ENCODE peak calls at places on chromosomes 11 and 22, in eight cellular contexts. U is endodermal cell, R is NT2/D1, K is body of pancreas, X is HL-60, T is neuronal stem cell, W is BJ, D is tibial artery. M is an unnamed sample.

GRCh38 chr11:63800921-63801320 is 12.3 kb upstream of the SPINDOC start:
- DNase-seq in U (no peak), R (no peak), K (no peak), X (no peak), T (no peak), W (no peak), D (no peak), M (no peak)

GRCh38 chr11:128195057-128195751 is 392.2 kb downstream of the ETS1 start:
- DNase-seq in U (no peak), R (no peak), K (no peak), X (peak), T (no peak), W (no peak), D (peak), M (peak)

GRCh38 chr11:110918351-110918750 is 206.1 kb upstream of the ARHGAP20 start:
- DNase-seq in U (no peak), R (no peak), K (no peak), X (no peak), T (no peak), W (no peak), D (no peak), M (no peak)

GRCh38 chr22:46058591-46059519 is 81.9 kb upstream of the WNT7B start:
- DNase-seq in U (peak), R (no peak), K (peak), X (no peak), T (no peak), W (no peak), D (peak), M (no peak)

GRCh38 chr22:38270091-38270972 is 2.5 kb downstream of the TMEM184B start:
- DNase-seq in U (no peak), R (no peak), K (no peak), X (no peak), T (no peak), W (no peak), D (no peak), M (no peak)

GRCh38 chr11:66327171-66328035 is 8.8 kb downstream of the RIN1 start:
- DNase-seq in U (no peak), R (no peak), K (no peak), X (no peak), T (no peak), W (no peak), D (no peak), M (no peak)

GRCh38 chr22:40645579-40646197 is 9.2 kb upstream of the MRTFA start:
- DNase-seq in U (no peak), R (no peak), K (no peak), X (no peak), T (no peak), W (no peak), D (peak), M (no peak)

GRCh38 chr11:111573821-111574249 is 28.4 kb upstream of the SIK2 start:
- DNase-seq in U (no peak), R (no peak), K (no peak), X (no peak), T (no peak), W (no peak), D (no peak), M (no peak)

GRCh38 chr22:19520007-19520406 is 4.2 kb downstream of the CLDN5 start:
- DNase-seq in U (peak), R (no peak), K (no peak), X (no peak), T (no peak), W (no peak), D (no peak), M (no peak)

GRCh38 chr11:14713518-14714244 is 70.1 kb downstream of the PDE3B start:
- DNase-seq in U (no peak), R (no peak), K (no peak), X (no peak), T (no peak), W (no peak), D (no peak), M (peak)

GRCh38 chr22:20571531-20572007 is 64.2 kb downstream of the MED15 start:
- DNase-seq in U (peak), R (no peak), K (no peak), X (no peak), T (peak), W (no peak), D (no peak), M (peak)

GRCh38 chr11:45208135-45208534 is 61.7 kb downstream of the PRDM11 start:
- DNase-seq in U (no peak), R (no peak), K (no peak), X (no peak), T (no peak), W (no peak), D (no peak), M (no peak)

GRCh38 chr11:110082899-110083298 is 10.3 kb upstream of the ZC3H12C start:
- DNase-seq in U (no peak), R (no peak), K (no peak), X (no peak), T (no peak), W (no peak), D (no peak), M (no peak)

GRCh38 chr22:21696115-21696514 is 30.3 kb downstream of the PPIL2 start:
- DNase-seq in U (no peak), R (no peak), K (no peak), X (no peak), T (no peak), W (no peak), D (no peak), M (no peak)

GRCh38 chr11:36037031-36037430 is 93.2 kb downstream of the LDLRAD3 start:
- DNase-seq in U (no peak), R (no peak), K (peak), X (no peak), T (no peak), W (no peak), D (no peak), M (no peak)

GRCh38 chr11:74371269-74372039 is 26.8 kb downstream of the PGM2L1 start:
- DNase-seq in U (no peak), R (no peak), K (no peak), X (no peak), T (no peak), W (peak), D (no peak), M (no peak)

GRCh38 chr11:98729118-98729517 is 291.6 kb upstream of the CNTN5 start:
- DNase-seq in U (no peak), R (no peak), K (no peak), X (no peak), T (no peak), W (no peak), D (no peak), M (no peak)

GRCh38 chr11:121246769-121247035 is 45.9 kb upstream of the SC5D start:
- DNase-seq in U (peak), R (no peak), K (no peak), X (no peak), T (no peak), W (no peak), D (no peak), M (no peak)

GRCh38 chr11:114036156-114036811 is 23.2 kb upstream of the ZBTB16 start:
- DNase-seq in U (peak), R (peak), K (peak), X (peak), T (peak), W (no peak), D (peak), M (no peak)

GRCh38 chr11:106421673-106422292 is 344.3 kb downstream of the AASDHPPT start:
- DNase-seq in U (no peak), R (no peak), K (no peak), X (no peak), T (no peak), W (no peak), D (no peak), M (no peak)

GRCh38 chr11:72584933-72585597 is 89.2 kb downstream of the PDE2A start:
- DNase-seq in U (no peak), R (no peak), K (no peak), X (no peak), T (no peak), W (no peak), D (no peak), M (no peak)

GRCh38 chr11:10515418-10515817 is 25.6 kb downstream of the RNF141 start:
- DNase-seq in U (no peak), R (no peak), K (no peak), X (no peak), T (no peak), W (no peak), D (no peak), M (no peak)

GRCh38 chr11:63510360-63511130 is 4.7 kb downstream of the LGALS12 start:
- DNase-seq in U (no peak), R (no peak), K (peak), X (no peak), T (no peak), W (no peak), D (peak), M (no peak)

DNA sequence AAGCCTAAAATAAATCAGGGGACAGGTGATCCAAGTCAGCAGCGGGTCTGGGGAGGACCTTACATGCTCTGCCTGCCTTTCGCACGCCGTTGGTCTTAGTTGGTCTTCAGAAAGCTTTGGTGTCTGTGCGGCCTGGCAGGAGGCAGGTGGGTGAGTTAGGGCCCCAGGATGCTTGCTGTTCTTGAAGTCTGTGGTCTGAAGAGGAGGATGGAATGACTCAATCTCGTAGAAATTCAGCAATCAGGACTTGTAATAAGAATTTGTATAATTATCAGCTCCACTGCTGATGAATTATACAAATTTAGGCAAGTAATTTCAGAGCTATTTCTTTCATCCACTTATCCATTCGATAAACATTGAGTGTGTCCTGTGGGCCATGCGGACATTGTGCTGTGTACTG is 138.5 kb downstream of the FEZ1 start:
- DNase-seq in U (no peak), R (no peak), K (no peak), X (no peak), T (no peak), W (no peak), D (no peak), M (no peak)
- H3K4me3 ChIP-seq in U (no peak), R (no peak), K (no peak), X (no peak), T (no peak), W (no peak), D (no peak), M (no peak)

GRCh38 chr22:27148886-27149470 is 491.6 kb downstream of the MIAT start:
- DNase-seq in U (no peak), R (no peak), K (no peak), X (no peak), T (no peak), W (no peak), D (no peak), M (no peak)
- H3K4me3 ChIP-seq in U (no peak), R (no peak), K (no peak), X (no peak), T (no peak), W (no peak), D (no peak), M (no peak)

DNA sequence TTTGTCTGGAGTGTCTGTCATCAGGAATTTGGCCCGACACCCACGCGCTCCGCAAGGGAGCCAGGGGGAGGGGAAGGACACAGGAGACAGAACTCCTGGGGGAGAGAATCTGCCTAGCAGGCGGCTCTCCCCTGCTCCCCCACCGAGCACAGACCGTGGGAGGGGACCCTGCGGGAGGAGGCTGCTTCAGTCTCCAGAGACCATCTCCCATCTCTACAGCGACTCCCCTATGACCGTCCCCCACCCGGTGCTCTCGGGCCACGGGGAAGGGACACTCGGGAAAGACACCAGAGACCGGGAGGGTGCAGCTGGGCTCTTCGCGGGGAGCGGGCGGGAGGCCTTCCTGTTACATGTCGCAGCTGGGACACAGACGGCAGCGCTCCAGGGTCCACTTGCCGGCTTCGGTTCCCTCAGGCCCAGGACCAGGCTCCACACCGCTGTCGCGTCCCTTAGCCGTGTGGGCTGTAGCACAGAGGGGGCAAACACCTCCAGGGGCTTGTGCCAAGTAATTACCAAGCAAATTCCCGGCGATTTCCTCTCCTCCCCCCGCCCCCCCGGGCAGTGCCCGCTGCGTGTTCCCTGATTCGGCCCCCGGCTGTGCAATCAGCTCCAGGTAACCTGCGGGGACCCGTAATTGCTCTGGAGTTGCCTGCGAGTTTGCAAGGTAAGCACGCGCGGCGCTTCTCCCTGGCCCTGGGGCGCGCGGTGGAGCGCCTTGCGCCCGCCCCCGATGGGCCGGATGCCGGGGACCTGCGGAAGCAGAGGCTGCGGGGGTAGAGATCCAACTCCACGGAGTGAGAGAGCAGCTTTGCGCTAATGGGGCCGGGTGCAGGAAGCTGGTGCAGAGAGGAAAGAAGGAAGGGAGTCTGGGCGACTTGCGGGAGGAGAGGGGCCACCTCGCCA is 155.1 kb upstream of the CADM1 start:
- DNase-seq in U (peak), R (no peak), K (peak), X (no peak), T (no peak), W (no peak), D (no peak), M (peak)
- H3K4me3 ChIP-seq in U (peak), R (peak), K (no peak), X (peak), T (no peak), W (peak), D (peak), M (no peak)

DNA sequence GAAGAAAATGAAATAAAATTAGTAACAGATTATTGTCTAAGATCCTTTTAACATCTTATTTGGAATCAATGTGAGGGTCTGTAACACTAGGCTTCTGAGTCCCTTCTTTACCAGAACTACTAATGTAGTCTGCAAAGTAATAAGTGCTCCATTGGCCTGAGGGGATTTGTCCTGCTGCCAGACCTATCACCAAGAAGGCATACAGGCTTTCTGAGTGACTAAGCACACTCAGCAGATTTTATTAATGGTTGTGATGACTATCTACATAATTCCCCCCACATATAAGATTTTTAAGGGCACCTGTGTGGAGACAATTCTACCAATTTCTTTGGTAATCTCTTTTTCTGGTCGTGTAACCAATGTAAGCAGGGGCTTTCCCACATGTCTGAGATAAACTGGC is 365.0 kb upstream of the FAT3 start:
- DNase-seq in U (no peak), R (no peak), K (no peak), X (no peak), T (no peak), W (no peak), D (no peak), M (no peak)
- H3K4me3 ChIP-seq in U (no peak), R (no peak), K (no peak), X (no peak), T (no peak), W (no peak), D (no peak), M (no peak)

DNA sequence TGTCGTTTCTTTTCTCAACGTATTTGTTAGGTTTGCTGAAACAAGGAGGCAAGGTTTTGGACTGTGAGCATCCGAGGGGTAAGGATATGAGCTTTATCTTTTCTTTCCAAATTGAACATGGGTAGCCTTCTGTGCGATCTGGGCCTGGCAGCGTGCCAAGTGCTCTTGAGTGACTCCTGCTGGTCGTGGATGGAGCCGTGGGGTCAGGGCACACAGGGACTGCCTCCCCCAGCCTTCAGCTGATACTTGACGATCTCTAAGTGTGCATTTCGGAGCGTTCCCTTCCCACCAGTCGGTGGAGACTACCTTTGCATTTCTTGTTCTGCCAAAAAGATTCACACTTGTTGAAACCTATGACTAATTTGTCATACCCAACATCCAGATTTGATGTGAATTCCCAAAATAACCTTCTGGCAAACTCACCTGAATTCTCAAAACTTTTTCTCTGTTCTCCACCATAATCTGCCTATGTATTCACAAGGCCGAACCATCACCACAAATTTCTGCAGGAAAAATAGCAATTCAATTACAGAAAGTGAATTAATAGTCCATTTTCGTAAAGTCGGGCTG is 40.2 kb upstream of the CLMP start:
- DNase-seq in U (peak), R (no peak), K (peak), X (no peak), T (no peak), W (no peak), D (peak), M (peak)
- H3K4me3 ChIP-seq in U (no peak), R (no peak), K (no peak), X (no peak), T (no peak), W (no peak), D (no peak), M (no peak)

GRCh38 chr11:123178166-123178565 is 16.9 kb downstream of the CLMP start:
- DNase-seq in U (no peak), R (no peak), K (no peak), X (no peak), T (no peak), W (no peak), D (no peak), M (no peak)
- H3K4me3 ChIP-seq in U (no peak), R (no peak), K (no peak), X (no peak), T (no peak), W (no peak), D (no peak), M (no peak)

GRCh38 chr22:23803001-23803819 is 16.4 kb downstream of the SMARCB1 start:
- DNase-seq in U (peak), R (no peak), K (no peak), X (no peak), T (no peak), W (no peak), D (no peak), M (no peak)
- H3K4me3 ChIP-seq in U (no peak), R (no peak), K (no peak), X (no peak), T (no peak), W (no peak), D (no peak), M (no peak)

DNA sequence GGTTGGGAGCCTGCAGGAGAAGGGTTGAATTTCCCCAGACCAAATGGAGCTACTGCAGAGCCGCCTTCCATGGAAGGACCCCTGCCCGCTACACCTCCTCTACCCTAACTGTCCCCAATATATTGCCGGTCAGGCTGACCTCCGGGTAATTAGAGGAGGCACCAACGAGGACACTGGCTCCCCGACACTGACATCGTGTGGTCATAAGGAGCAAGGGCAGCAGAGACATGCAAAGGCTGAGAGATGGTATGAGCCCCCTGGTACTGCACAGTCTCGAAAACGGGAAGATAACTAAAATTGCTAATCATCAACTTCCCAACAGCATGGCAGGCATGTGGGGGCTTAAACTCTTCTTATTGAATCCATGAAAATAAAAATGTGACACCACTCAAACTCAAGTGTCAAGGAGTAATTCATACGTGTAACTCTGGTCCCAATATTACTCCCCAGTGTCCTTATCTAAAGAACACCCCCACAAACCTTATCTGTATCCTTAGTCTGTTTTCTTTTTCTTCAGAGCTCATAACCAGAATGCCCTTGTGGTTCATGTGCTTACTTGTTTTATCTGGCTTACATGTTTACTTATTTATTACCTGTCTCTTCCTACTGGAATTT is 4.4 kb downstream of the CAVIN3 start:
- DNase-seq in U (peak), R (peak), K (peak), X (peak), T (peak), W (no peak), D (peak), M (peak)
- H3K4me3 ChIP-seq in U (no peak), R (no peak), K (no peak), X (no peak), T (no peak), W (no peak), D (peak), M (no peak)

DNA sequence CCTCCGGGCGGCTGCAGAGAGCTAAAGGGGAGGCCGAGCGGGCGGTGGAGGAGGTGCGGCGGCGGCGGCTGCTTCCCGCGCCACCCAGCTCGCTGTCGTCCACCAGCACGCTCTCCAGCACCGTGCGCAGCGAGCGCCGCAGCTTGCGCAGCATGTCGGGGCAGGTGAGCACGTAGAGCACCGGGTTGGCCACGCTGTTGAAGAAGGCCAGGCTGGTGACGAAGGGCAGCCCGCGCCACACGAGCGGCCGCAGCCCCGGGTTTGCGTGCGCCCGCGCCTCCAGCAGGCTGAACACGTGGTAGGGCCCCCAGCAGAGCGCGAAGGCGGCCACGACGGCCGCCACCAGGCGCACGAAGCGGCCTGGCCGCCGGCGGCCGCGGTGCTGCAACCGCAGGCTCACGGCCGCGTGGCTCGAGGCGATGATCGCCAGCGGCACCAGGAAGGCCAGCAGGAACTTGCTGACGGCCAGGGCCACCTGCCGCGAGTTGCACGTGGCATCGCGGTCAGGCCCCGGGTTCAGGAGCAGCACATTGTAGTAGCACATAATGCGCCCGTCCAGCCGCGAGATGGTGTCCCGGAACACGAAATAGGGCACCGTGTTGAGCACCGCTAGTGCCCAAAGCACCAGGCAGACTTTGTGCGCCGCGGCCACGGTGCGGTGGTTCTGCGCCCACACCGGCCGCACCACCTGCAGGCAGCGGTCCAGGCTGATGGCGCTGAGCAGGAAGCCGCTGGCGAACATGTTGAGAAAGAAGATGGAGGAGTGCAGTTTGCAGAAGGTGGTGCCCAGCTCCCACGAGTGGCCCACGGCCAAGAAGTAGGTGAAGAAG is 2.9 kb downstream of the PTGDR2 start:
- DNase-seq in U (peak), R (no peak), K (peak), X (no peak), T (no peak), W (no peak), D (no peak), M (no peak)
- H3K4me3 ChIP-seq in U (no peak), R (no peak), K (no peak), X (no peak), T (no peak), W (no peak), D (no peak), M (no peak)

M was measured in Jurkat, Clone E6-1.